ENCODE peak calls at places on chromosomes 13 and 19, in eight cellular contexts. F is H54, E is activated B cell treated with CpG ODN at 0.5 μM for 24 hours, J is PC-9, M is head of caudate nucleus, K is islet precursor cell, Y is NCI-H1930, Z is NCI-H1092. W is an unnamed sample.

GRCh38 chr13:110231348-110232047 is 75.5 kb downstream of the COL4A1 start:
- DNase-seq in J (no peak), Z (no peak), Y (no peak), K (no peak), M (no peak), E (no peak), F (no peak), W (no peak)

GRCh38 chr13:59121507-59121906 is 1042.2 kb downstream of the DIAPH3 start:
- DNase-seq in E (no peak), F (no peak), Y (no peak), K (no peak), J (no peak), Z (no peak), M (no peak), W (no peak)

GRCh38 chr19:42267644-42268141 is 1.4 kb upstream of the CIC start:
- DNase-seq in F (no peak), Z (no peak), M (no peak), K (no peak), Y (no peak), E (no peak), J (no peak), W (no peak)

GRCh38 chr19:46482645-46483044 is 11.3 kb upstream of the PNMA8A start:
- DNase-seq in K (no peak), E (no peak), F (no peak), Y (no peak), M (no peak), J (no peak), Z (no peak), W (no peak)

GRCh38 chr13:66835040-66835628 is 395.0 kb downstream of the PCDH9 start:
- DNase-seq in Y (no peak), K (peak; percentile 62), F (no peak), E (no peak), J (no peak), Z (peak; percentile 90), M (peak; percentile 83), W (peak; percentile 7)

GRCh38 chr13:36857273-36857672 is 38.3 kb downstream of the RFXAP start:
- DNase-seq in F (no peak), E (no peak), M (no peak), K (no peak), J (no peak), Z (no peak), Y (no peak), W (no peak)

GRCh38 chr19:47113446-47114348 is at the start of gene ZC3H4:
- DNase-seq in F (peak; percentile 69), J (peak; percentile 88), M (peak; percentile 93), Y (peak; percentile 93), K (peak; percentile 94), E (peak; percentile 85), Z (peak; percentile 87), W (peak; percentile 86)

GRCh38 chr13:106407338-106407737 is 128.1 kb downstream of the EFNB2 start:
- DNase-seq in J (no peak), E (no peak), K (no peak), Z (no peak), Y (no peak), M (no peak), F (peak; percentile 11), W (no peak)

GRCh38 chr13:74409551-74409950 is 275.3 kb upstream of the KLF12 start:
- DNase-seq in Y (no peak), M (no peak), K (no peak), Z (no peak), J (no peak), E (no peak), F (no peak), W (no peak)

GRCh38 chr19:44142014-44142523 is 715 bp downstream of the ZNF234 start:
- DNase-seq in E (no peak), J (no peak), Z (no peak), K (peak; percentile 50), M (no peak), Y (no peak), F (no peak), W (no peak)

GRCh38 chr13:32473650-32474049 is 45.7 kb upstream of the N4BP2L1 start:
- DNase-seq in K (no peak), Y (no peak), F (no peak), J (no peak), Z (no peak), E (no peak), M (no peak), W (no peak)

GRCh38 chr13:89969996-89970709 is 1377.3 kb upstream of the MIR17HG start:
- DNase-seq in F (no peak), Y (no peak), Z (no peak), K (no peak), E (no peak), J (no peak), M (no peak), W (no peak)

GRCh38 chr13:42681394-42681793 is 100.0 kb upstream of the FAM216B start:
- DNase-seq in F (no peak), E (no peak), K (no peak), M (no peak), J (no peak), Y (no peak), Z (no peak), W (no peak)

GRCh38 chr19:33621811-33622504 is at the start of gene CHST8:
- DNase-seq in M (no peak), F (no peak), K (peak; percentile 85), Z (peak; percentile 38), E (no peak), J (no peak), Y (peak; percentile 29), W (no peak)

GRCh38 chr19:6800991-6801396 is 28.5 kb downstream of the VAV1 start:
- DNase-seq in Z (no peak), K (peak; percentile 55), M (no peak), Y (no peak), E (no peak), J (peak; percentile 98), F (peak; percentile 57), W (no peak)

GRCh38 chr13:18992791-18993190 is 188.8 kb downstream of the TUBA3C start:
- DNase-seq in E (no peak), K (no peak), F (no peak), J (no peak), Z (no peak), M (no peak), Y (no peak), W (no peak)

GRCh38 chr13:76654263-76654662 is 231.9 kb downstream of the KCTD12 start:
- DNase-seq in K (no peak), Y (no peak), F (no peak), E (no peak), M (no peak), J (no peak), Z (no peak), W (no peak)

GRCh38 chr19:30742981-30743380 is 370.8 kb downstream of the ZNF536 start:
- DNase-seq in F (no peak), K (no peak), Z (no peak), Y (no peak), J (no peak), E (no peak), M (no peak), W (no peak)

GRCh38 chr13:78147905-78148304 is 229.3 kb upstream of the EDNRB start:
- DNase-seq in J (peak; percentile 44), Y (no peak), M (no peak), Z (no peak), F (no peak), K (no peak), E (no peak), W (no peak)

GRCh38 chr19:2422951-2423880 is 4.2 kb downstream of the TIMM13 start:
- DNase-seq in J (no peak), F (no peak), E (no peak), Y (no peak), Z (no peak), K (no peak), M (no peak), W (no peak)

GRCh38 chr19:42345191-42345812 is 19.9 kb downstream of the MEGF8 start:
- DNase-seq in Y (no peak), J (no peak), F (no peak), Z (no peak), K (no peak), E (no peak), M (no peak), W (no peak)

GRCh38 chr13:111247552-111247951 is 72.9 kb upstream of the TEX29 start:
- DNase-seq in Z (peak; percentile 50), Y (no peak), K (peak; percentile 17), F (no peak), E (no peak), J (no peak), M (no peak), W (no peak)

GRCh38 chr19:3441089-3441985 is 39.0 kb downstream of the SMIM24 start:
- DNase-seq in J (no peak), E (no peak), F (no peak), M (no peak), K (peak; percentile 68), Z (no peak), Y (no peak), W (no peak)

GRCh38 chr13:93963266-93964131 is 516.0 kb downstream of the DCT start:
- DNase-seq in J (peak; percentile 61), Y (peak; percentile 68), M (no peak), K (no peak), E (no peak), Z (no peak), F (peak; percentile 6), W (no peak)

GRCh38 chr13:32969516-32969941 is 46.7 kb upstream of the KL start:
- DNase-seq in K (no peak), M (no peak), E (no peak), J (no peak), F (no peak), Z (no peak), Y (no peak), W (no peak)

GRCh38 chr13:36681894-36682624 is 8.2 kb downstream of the SERTM1 start:
- DNase-seq in M (no peak), F (no peak), Y (no peak), J (no peak), E (no peak), K (no peak), Z (no peak), W (no peak)

GRCh38 chr13:73060251-73061160 is 1.7 kb downstream of the KLF5 start:
- DNase-seq in F (peak; percentile 38), K (peak; percentile 71), J (peak; percentile 63), Z (no peak), E (no peak), M (peak; percentile 34), Y (no peak), W (peak; percentile 65)

GRCh38 chr19:45385392-45386221 is 15.2 kb upstream of the ERCC2 start:
- DNase-seq in Z (no peak), M (no peak), J (no peak), K (no peak), F (no peak), Y (peak; percentile 55), E (no peak), W (no peak)

GRCh38 chr19:30686252-30686762 is 314.1 kb downstream of the ZNF536 start:
- DNase-seq in E (no peak), M (no peak), F (no peak), K (peak; percentile 28), Y (no peak), Z (no peak), J (no peak), W (no peak)

GRCh38 chr19:1273263-1274041 is 1.9 kb upstream of the FAM174C start:
- DNase-seq in M (no peak), F (no peak), Y (no peak), E (no peak), J (no peak), K (no peak), Z (no peak), W (no peak)

GRCh38 chr13:32947886-32948285 is 68.3 kb upstream of the KL start:
- DNase-seq in Y (peak; percentile 25), J (no peak), K (no peak), M (peak; percentile 34), F (no peak), Z (peak; percentile 25), E (no peak), W (no peak)

W was measured in NCI-H187 treated with DMSO at 0.1 percent for 48 hours.